ENCODE peak calls at places on chromosomes 5 and 9, in six cellular contexts. L is ovary, C is spleen, E is stomach, I is sigmoid colon, K is SK-N-SH. P is an unnamed sample.
A peak's percentile ranks its signal among the peaks of the same experiment; 100 is the strongest.

GRCh38 chr5:132293066-132293991 is 865 bp upstream of the SLC22A4 start:
- DNase-seq in C (peak; percentile 93), I (peak; percentile 95), L (peak; percentile 98), K (peak; percentile 92), E (peak; percentile 73), P (peak; percentile 89)

GRCh38 chr9:136109351-136110081 is 9.2 kb downstream of the TMEM250 start:
- DNase-seq in E (peak; percentile 96), I (peak; percentile 97), L (peak; percentile 92), C (peak; percentile 98), K (peak; percentile 96), P (peak; percentile 93)

GRCh38 chr5:92850886-92851285 is 730.1 kb downstream of the NR2F1-AS1 start:
- DNase-seq in K (no peak), C (no peak), I (no peak), L (no peak), E (no peak), P (no peak)

GRCh38 chr5:113226337-113226736 is 208.5 kb downstream of the TSSK1B start:
- DNase-seq in C (no peak), L (no peak), K (peak; percentile 34), E (no peak), I (no peak), P (no peak)

GRCh38 chr9:133275105-133276000 is at the start of gene ABO:
- DNase-seq in K (peak; percentile 58), L (peak; percentile 70), C (no peak), I (no peak), E (peak; percentile 50), P (no peak)

GRCh38 chr5:120419110-120419509 is 45.0 kb upstream of the PRR16 start:
- DNase-seq in L (no peak), K (no peak), C (no peak), I (no peak), E (no peak), P (no peak)

GRCh38 chr5:157926953-157927352 is 68.0 kb upstream of the CLINT1 start:
- DNase-seq in L (no peak), C (no peak), I (no peak), K (no peak), E (no peak), P (no peak)

GRCh38 chr9:136840140-136840876 is 2.0 kb upstream of the AJM1 start:
- DNase-seq in K (peak; percentile 63), L (no peak), E (no peak), I (no peak), C (no peak), P (no peak)

GRCh38 chr9:7988644-7989280 is 189.2 kb upstream of the DMAC1 start:
- DNase-seq in E (no peak), I (no peak), K (no peak), C (no peak), L (no peak), P (no peak)

GRCh38 chr5:31033295-31033694 is 160.2 kb upstream of the CDH6 start:
- DNase-seq in L (no peak), I (no peak), K (no peak), C (no peak), E (no peak), P (no peak)

GRCh38 chr9:5949103-5949699 is 58.5 kb downstream of the MLANA start:
- DNase-seq in K (no peak), C (no peak), I (no peak), L (no peak), E (no peak), P (no peak)

GRCh38 chr5:55102345-55102744 is at the start of gene GZMA:
- DNase-seq in I (no peak), E (no peak), C (no peak), K (no peak), L (no peak), P (no peak)

GRCh38 chr5:153658606-153659005 is 168.1 kb downstream of the GRIA1 start:
- DNase-seq in I (no peak), E (no peak), K (no peak), C (no peak), L (no peak), P (no peak)

GRCh38 chr5:57383093-57383861 is 99.3 kb downstream of the ACTBL2 start:
- DNase-seq in E (no peak), L (no peak), K (peak; percentile 69), C (no peak), I (no peak), P (no peak)

GRCh38 chr5:79235578-79236363 is at the start of gene JMY:
- DNase-seq in E (peak; percentile 90), K (peak; percentile 96), C (peak; percentile 94), L (peak; percentile 88), I (peak; percentile 94), P (peak; percentile 88)

GRCh38 chr5:171369056-171369455 is 18.6 kb upstream of the NPM1 start:
- DNase-seq in K (no peak), L (no peak), I (no peak), C (no peak), E (peak; percentile 24), P (no peak)

GRCh38 chr5:93221773-93222172 is 359.2 kb downstream of the NR2F1-AS1 start:
- DNase-seq in E (no peak), K (no peak), I (no peak), C (no peak), L (no peak), P (no peak)

GRCh38 chr5:85920984-85921383 is 696.8 kb upstream of the COX7C start:
- DNase-seq in I (no peak), L (no peak), E (no peak), C (peak; percentile 59), K (no peak), P (no peak)

GRCh38 chr5:85921590-85921989 is 696.2 kb upstream of the COX7C start:
- DNase-seq in E (no peak), L (no peak), I (no peak), C (no peak), K (peak; percentile 1), P (no peak)
- TF ChIP-seq CTCF in E (no peak), L (no peak), I (no peak), C (no peak), K (peak; percentile 37), P (no peak)

GRCh38 chr9:114449236-114449635 is 56.0 kb downstream of the WHRN start:
- DNase-seq in E (no peak), C (no peak), L (no peak), I (no peak), K (no peak), P (no peak)

GRCh38 chr9:114450181-114450580 is 55.1 kb downstream of the WHRN start:
- DNase-seq in I (no peak), C (no peak), K (no peak), L (no peak), E (no peak), P (no peak)

GRCh38 chr9:114450833-114451706 is 54.2 kb downstream of the WHRN start:
- DNase-seq in K (no peak), L (no peak), C (no peak), I (no peak), E (no peak), P (no peak)

GRCh38 chr9:114452219-114453169 is 52.8 kb downstream of the WHRN start:
- DNase-seq in C (no peak), K (no peak), L (no peak), E (peak; percentile 55), I (no peak), P (no peak)

DNA sequence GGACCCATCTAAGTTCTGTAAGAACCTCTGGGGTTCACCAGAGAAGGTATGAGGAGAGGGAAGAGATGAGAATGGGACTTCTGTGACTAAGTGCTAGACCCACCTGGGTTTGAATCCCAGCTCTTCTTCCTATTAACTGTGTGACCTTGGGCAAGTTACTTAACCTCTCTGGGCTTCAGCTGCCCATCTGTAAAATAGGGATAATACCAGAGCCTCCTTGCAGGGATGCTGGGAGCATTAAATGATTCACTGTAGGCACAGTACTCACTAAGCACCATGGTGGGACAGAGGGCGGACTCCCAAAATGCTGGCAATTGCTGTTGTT is 53.6 kb downstream of the WHRN start:
- DNase-seq in I (no peak), K (no peak), L (no peak), C (no peak), E (no peak), P (no peak)
- H3K27ac ChIP-seq in I (no peak overlapping the region), K (no peak overlapping the region), L (no peak overlapping the region), C (no peak overlapping the region), E (no peak overlapping the region), P (no peak overlapping the region)

DNA sequence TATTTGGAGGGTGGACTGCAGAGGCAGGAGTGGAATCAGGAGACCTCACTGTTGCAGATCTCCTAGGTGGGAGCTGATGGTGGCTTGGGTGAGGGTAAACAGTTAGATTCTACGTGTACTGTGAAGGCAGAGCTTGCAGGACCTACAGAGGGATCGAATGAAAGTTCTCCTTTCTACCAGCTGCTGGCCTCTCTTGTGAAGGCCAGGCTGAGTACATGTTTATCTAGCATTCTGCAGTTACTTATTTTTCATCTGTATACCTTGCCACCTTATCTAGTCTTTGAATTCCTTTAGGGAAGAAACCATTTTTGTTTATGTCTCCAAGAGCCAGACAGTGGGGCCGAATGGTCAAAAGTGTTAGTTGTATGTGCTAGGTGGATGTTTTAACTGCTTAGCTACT is 57.6 kb downstream of the PTTG1 start:
- DNase-seq in K (no peak), E (no peak), I (no peak), C (no peak), L (no peak), P (no peak)
- H3K4me1 ChIP-seq in K (peaks cover 16% of the 10 kb centered on the region), E (no peaks in the 10 kb centered on the region), I (peaks cover 13% of the 10 kb centered on the region), C (peaks cover 15% of the 10 kb centered on the region), L (no peaks in the 10 kb centered on the region), P (no peaks in the 10 kb centered on the region)

GRCh38 chr9:87336407-87336806 is 161.3 kb upstream of the DAPK1 start:
- DNase-seq in C (no peak), L (no peak), K (no peak), E (no peak), I (no peak), P (no peak)
- TF ChIP-seq CTCF in C (no peak), L (no peak), K (no peak), E (no peak), I (no peak), P (no peak)

GRCh38 chr9:98367371-98367900 is 112.0 kb upstream of the TBC1D2 start:
- DNase-seq in L (no peak), C (no peak), E (no peak), K (no peak), I (no peak), P (no peak)
- H3K27ac ChIP-seq in L (no peak overlapping the region), C (no peak overlapping the region), E (no peak overlapping the region), K (no peak overlapping the region), I (no peak overlapping the region), P (no peak overlapping the region)

P was measured in right atrium auricular region.